ENCODE peak calls at places on chromosomes 13 and 19, in nine cellular contexts. O, P, S, D, Q, F, C, N and K are unnamed samples.

GRCh38 chr19:10593148-10593547 is 6.0 kb upstream of the AP1M2 start:
- DNase-seq in P (no peak), N (no peak), F (no peak), Q (no peak), D (no peak), C (no peak), O (no peak), S (no peak), K (no peak)

GRCh38 chr13:27854606-27855005 is 62.3 kb downstream of the GSX1 start:
- DNase-seq in Q (no peak), O (no peak), D (no peak), C (no peak), N (no peak), P (no peak), S (no peak), F (no peak), K (no peak)

GRCh38 chr19:18439025-18439909 is 1.3 kb upstream of the ISYNA1 start:
- DNase-seq in Q (no peak), N (peak), O (no peak), P (peak), F (peak), S (peak), D (no peak), C (no peak), K (peak)

GRCh38 chr13:97307882-97308624 is 85.9 kb downstream of the MBNL2 start:
- DNase-seq in S (no peak), D (peak), P (peak), Q (no peak), N (no peak), O (no peak), C (peak), F (peak), K (peak)

GRCh38 chr13:43767351-43767901 is 19.3 kb downstream of the ENOX1 start:
- DNase-seq in S (no peak), C (no peak), P (peak), F (peak), O (no peak), Q (peak), D (no peak), N (peak), K (peak)

GRCh38 chr13:45349438-45349837 is 8.5 kb upstream of the TPT1 start:
- DNase-seq in O (peak), Q (no peak), F (no peak), N (no peak), D (no peak), C (no peak), S (no peak), P (no peak), K (peak)

GRCh38 chr19:36488816-36489138 is 584 bp downstream of the ZNF566 start:
- DNase-seq in N (no peak), S (no peak), F (peak), Q (no peak), C (no peak), D (no peak), P (no peak), O (peak), K (no peak)

GRCh38 chr13:64529874-64530485 is 2700.2 kb downstream of the PCDH9 start:
- DNase-seq in F (peak), C (no peak), S (no peak), Q (no peak), N (no peak), D (no peak), O (peak), P (peak), K (peak)

GRCh38 chr13:37666036-37666435 is 67.5 kb upstream of the POSTN start:
- DNase-seq in N (no peak), Q (no peak), D (no peak), F (no peak), C (no peak), O (no peak), S (no peak), P (no peak), K (no peak)

GRCh38 chr19:18896421-18896841 is 473 bp upstream of the CERS1 start:
- DNase-seq in S (no peak), Q (no peak), F (no peak), N (no peak), D (no peak), P (no peak), C (no peak), O (no peak), K (no peak)

GRCh38 chr13:111855786-111856185 is 211.2 kb upstream of the SOX1 start:
- DNase-seq in D (no peak), N (no peak), F (no peak), P (no peak), O (no peak), C (no peak), S (no peak), Q (no peak), K (no peak)

GRCh38 chr13:26036383-26036782 is 15.4 kb downstream of the SHISA2 start:
- DNase-seq in D (no peak), O (no peak), Q (no peak), P (no peak), S (no peak), F (no peak), N (no peak), C (no peak), K (no peak)

GRCh38 chr19:54572696-54573311 is 786 bp upstream of the LILRA2 start:
- DNase-seq in F (no peak), N (no peak), D (no peak), C (no peak), P (no peak), Q (no peak), S (no peak), O (peak), K (no peak)

GRCh38 chr13:50893211-50893852 is 16.3 kb upstream of the RNASEH2B start:
- DNase-seq in O (peak), F (peak), Q (no peak), S (no peak), D (no peak), C (no peak), N (no peak), P (peak), K (no peak)

GRCh38 chr13:38394777-38395504 is 45.3 kb downstream of the UFM1 start:
- DNase-seq in P (no peak), F (peak), C (no peak), Q (no peak), D (no peak), O (no peak), S (no peak), N (no peak), K (no peak)

GRCh38 chr13:30094015-30094533 is 213.3 kb downstream of the KATNAL1 start:
- DNase-seq in D (no peak), C (no peak), P (no peak), N (no peak), F (no peak), Q (no peak), S (no peak), O (no peak), K (no peak)

DNA sequence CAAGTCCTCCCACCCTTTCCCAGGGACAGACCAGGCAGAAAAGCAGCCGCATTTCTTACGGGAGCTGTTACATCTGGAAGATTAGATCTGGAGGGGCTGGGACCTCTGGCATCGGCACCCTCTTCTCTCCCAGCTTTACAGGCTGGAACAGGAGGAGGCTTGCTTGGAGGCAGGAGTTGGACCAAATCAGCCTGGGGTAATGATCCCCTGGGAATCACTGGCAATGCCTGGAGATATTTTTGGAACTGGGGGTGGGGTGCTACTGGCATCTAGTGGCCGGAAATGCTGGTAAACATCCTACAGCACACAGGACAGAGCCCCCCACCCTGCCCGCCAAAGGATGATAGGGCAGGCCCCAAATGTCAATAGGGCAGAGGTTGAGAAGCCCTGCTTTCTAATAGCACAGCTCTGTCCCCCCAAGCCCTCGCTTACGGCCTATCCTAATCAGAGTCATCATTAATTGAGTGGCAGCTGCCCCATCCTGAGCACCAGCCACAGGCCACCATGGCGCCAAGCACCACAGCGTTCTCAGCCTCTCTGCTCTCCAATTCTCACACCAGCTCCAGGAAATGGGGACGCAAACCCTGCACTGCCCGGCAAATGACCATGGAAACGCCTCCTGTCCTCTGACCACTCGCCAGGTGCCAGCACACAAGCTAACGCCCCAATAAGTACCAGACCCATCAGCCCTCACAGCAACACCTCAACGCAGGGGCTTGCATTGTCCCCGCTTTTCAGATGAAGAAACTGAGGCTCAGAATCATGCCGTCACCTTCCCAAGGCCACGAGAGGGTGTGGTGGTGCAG is 20.6 kb downstream of the LRRC4B start:
- DNase-seq in P (no peak), S (no peak), F (no peak), O (no peak), C (no peak), Q (no peak), N (no peak), D (no peak), K (no peak)
- TF ChIP-seq CTCF in P (no peak), S (no peak), F (no peak), O (no peak), C (no peak), Q (no peak), N (no peak), D (no peak), K (no peak)

DNA sequence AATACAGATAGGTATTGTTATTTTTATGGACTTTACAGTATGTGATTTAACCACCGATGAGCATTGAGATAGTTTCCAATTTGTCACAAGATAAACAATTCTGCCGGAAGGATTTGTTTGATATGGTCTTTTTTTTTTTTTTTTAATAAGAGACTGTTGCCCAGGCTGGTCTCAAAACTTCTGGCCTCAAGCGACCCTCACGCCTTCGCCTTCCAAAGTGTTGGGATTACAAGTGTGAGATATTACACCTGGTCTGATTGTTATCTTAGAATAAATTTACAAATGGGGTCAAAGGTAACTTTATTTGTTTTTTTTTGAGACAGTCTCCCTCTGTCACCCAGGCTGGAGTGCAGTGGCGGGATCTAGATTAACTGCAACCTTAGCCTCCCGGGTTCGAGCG is 1.2 kb downstream of the GARRE1 start:
- DNase-seq in D (no peak), F (no peak), S (no peak), O (no peak), Q (no peak), N (no peak), C (no peak), P (no peak), K (no peak)
- H3K4me3 ChIP-seq in D (peak), F (peak), S (peak), O (peak), Q (peak), N (no peak), C (peak), P (peak), K (peak)

GRCh38 chr19:13072206-13072898 is 30.3 kb downstream of the LYL1 start:
- DNase-seq in N (no peak), P (no peak), S (no peak), C (no peak), Q (no peak), O (no peak), D (no peak), F (no peak), K (no peak)
- TF ChIP-seq CTCF in N (no peak), P (no peak), S (no peak), C (no peak), Q (no peak), O (no peak), D (no peak), F (no peak), K (no peak)

DNA sequence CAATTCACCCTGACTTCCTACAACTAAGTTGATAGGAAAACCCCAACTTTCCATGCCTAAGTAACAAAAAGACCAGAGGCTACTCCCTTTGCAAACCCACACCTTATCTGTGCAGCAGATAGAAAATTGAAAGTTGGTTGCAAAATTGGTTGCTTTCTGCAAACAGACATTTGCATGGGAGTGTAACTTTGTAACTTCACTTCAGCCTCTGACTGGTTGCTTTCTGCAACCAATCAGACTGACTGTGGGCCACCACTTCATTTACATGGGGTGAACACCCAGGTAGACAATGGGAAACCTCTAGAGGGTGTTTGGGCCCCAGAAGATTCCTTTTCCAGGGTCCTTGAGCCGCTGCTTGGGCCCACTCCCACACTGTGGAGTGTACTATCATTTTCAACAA is 9.8 kb downstream of the TEX30 start:
- DNase-seq in P (no peak), Q (no peak), O (peak), D (no peak), N (no peak), F (no peak), S (no peak), C (no peak), K (no peak)
- H3K4me3 ChIP-seq in P (no peak), Q (no peak), O (no peak), D (no peak), N (no peak), F (no peak), S (no peak), C (no peak), K (no peak)

DNA sequence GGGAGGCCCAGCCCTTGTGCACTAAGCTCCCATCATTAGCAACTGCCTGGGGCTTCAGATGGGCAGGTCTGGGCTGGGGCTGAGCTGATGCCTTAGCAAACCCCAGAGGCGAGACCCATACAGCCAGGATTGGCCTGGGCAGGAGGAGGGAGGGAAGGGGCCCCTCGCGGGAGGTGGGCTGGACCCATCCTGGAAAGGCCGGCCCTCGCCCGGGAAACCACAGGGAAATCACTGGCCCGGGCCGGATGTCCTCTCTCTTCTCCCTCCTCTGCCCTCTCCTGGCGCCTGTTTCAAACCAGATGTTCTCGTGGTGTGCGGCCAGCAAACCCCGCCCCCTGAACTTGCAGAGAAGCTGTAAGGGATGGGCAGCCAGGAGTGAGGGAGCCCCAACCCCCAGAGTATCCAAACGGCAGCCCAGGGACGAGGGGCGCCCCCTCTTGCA is 43.1 kb downstream of the TMEM255B start:
- DNase-seq in C (no peak), S (no peak), Q (peak), O (peak), D (no peak), F (peak), N (peak), P (peak), K (peak)
- TF ChIP-seq CTCF in C (no peak), S (no peak), Q (no peak), O (no peak), D (no peak), F (no peak), N (no peak), P (no peak), K (peak)

GRCh38 chr13:60540276-60540675 is 143.3 kb downstream of the TDRD3 start:
- DNase-seq in D (no peak), O (no peak), P (no peak), Q (no peak), N (no peak), S (no peak), C (no peak), F (no peak), K (no peak)
- H3K4me3 ChIP-seq in D (no peak), O (no peak), P (no peak), Q (no peak), N (no peak), S (no peak), C (no peak), F (no peak), K (no peak)

GRCh38 chr13:110107568-110108347 is 199.2 kb downstream of the COL4A1 start:
- DNase-seq in O (peak), D (no peak), S (no peak), F (no peak), N (no peak), Q (no peak), C (no peak), P (no peak), K (no peak)
- TF ChIP-seq CTCF in O (peak), D (no peak), S (no peak), F (peak), N (peak), Q (no peak), C (no peak), P (no peak), K (peak)

GRCh38 chr19:51114087-51114714 is 6.0 kb upstream of the CTU1 start:
- DNase-seq in N (no peak), Q (no peak), C (no peak), O (no peak), D (no peak), S (no peak), F (no peak), P (no peak), K (no peak)
- H3K4me3 ChIP-seq in N (no peak), Q (no peak), C (no peak), O (no peak), D (no peak), S (no peak), F (no peak), P (no peak), K (no peak)